ENCODE peak calls at places on chromosomes 5 and 9, in four cellular contexts. One of them, this sample, is unnamed.

GRCh38 chr5:157387683-157388093 is 72.3 kb upstream of the NIPAL4 start:
- DNase-seq in HepG2: peak
- DNase-seq in K562: no peak
- DNase-seq in H1: no peak
- DNase-seq in this sample: peak

GRCh38 chr5:59793000-59793399 is 100.5 kb downstream of the PDE4D start:
- DNase-seq in HepG2: peak
- DNase-seq in K562: no peak
- DNase-seq in H1: no peak
- DNase-seq in this sample: no peak

GRCh38 chr5:62477801-62478200 is 65.2 kb downstream of the IPO11 start:
- DNase-seq in HepG2: no peak
- DNase-seq in K562: no peak
- DNase-seq in H1: no peak
- DNase-seq in this sample: no peak

GRCh38 chr5:3377831-3378230 is 217.8 kb upstream of the IRX1 start:
- DNase-seq in HepG2: no peak
- DNase-seq in K562: no peak
- DNase-seq in H1: no peak
- DNase-seq in this sample: no peak

GRCh38 chr5:36908544-36909260 is 32.1 kb downstream of the NIPBL start:
- DNase-seq in HepG2: no peak
- DNase-seq in K562: no peak
- DNase-seq in H1: no peak
- DNase-seq in this sample: no peak

GRCh38 chr9:14888857-14889256 is 21.4 kb downstream of the FREM1 start:
- DNase-seq in HepG2: no peak
- DNase-seq in K562: no peak
- DNase-seq in H1: no peak
- DNase-seq in this sample: no peak

GRCh38 chr5:1184481-1184880 is 16.9 kb upstream of the SLC6A19 start:
- DNase-seq in HepG2: no peak
- DNase-seq in K562: no peak
- DNase-seq in H1: no peak
- DNase-seq in this sample: no peak

GRCh38 chr5:171783051-171783450 is 2.6 kb upstream of the SMIM23 start:
- DNase-seq in HepG2: no peak
- DNase-seq in K562: no peak
- DNase-seq in H1: no peak
- DNase-seq in this sample: no peak

GRCh38 chr5:133990396-133990795 is 14.4 kb downstream of the VDAC1 start:
- DNase-seq in HepG2: no peak
- DNase-seq in K562: no peak
- DNase-seq in H1: no peak
- DNase-seq in this sample: no peak

GRCh38 chr5:142657446-142657845 is 28.4 kb downstream of the FGF1 start:
- DNase-seq in HepG2: no peak
- DNase-seq in K562: no peak
- DNase-seq in H1: no peak
- DNase-seq in this sample: no peak

DNA sequence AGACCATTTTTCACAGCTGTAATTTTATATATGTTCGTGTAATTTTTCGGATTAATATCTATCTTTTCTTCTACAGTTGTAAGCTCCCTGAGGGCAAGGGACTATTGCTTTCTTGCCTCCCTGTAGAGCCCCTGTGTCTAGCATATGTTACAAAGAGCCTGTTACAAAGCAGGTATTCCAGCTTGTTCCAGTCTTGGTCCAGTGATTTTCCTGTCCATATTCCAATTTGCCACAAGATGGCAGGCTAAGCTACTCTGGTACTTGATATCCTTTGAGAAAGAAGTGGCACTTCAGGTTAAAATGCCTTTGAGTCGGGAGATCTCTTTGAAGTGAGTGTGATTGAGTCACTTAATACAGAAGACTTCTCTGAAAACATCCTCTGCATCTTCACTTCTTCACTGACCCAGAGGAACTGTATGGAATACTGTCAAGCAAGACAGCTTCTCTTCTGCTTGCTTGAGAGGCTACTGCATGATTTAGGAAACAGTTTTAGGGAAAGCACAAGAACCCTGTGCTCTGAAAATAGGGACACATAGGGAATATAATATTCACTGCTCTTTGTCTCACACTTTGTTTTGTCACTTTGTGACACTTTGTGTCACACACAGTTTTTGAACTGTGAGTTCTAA is 24.5 kb downstream of the CAVIN4 start:
- DNase-seq in HepG2: peak
- DNase-seq in K562: peak
- DNase-seq in H1: no peak
- DNase-seq in this sample: peak
- TF ChIP-seq YY1 in HepG2: no peak
- TF ChIP-seq YY1 in K562: no peak
- TF ChIP-seq YY1 in H1: no peak
- TF ChIP-seq YY1 in this sample: no peak

GRCh38 chr9:38136386-38136785 is 67.4 kb upstream of the SHB start:
- DNase-seq in HepG2: no peak
- DNase-seq in K562: no peak
- DNase-seq in H1: no peak
- DNase-seq in this sample: no peak
- TF ChIP-seq FOSL1 in HepG2: no peak
- TF ChIP-seq FOSL1 in K562: no peak
- TF ChIP-seq FOSL1 in H1: no peak
- TF ChIP-seq FOSL1 in this sample: no peak

GRCh38 chr5:88826959-88827585 is 55.9 kb downstream of the MEF2C start:
- DNase-seq in HepG2: no peak
- DNase-seq in K562: peak
- DNase-seq in H1: no peak
- DNase-seq in this sample: peak
- TF ChIP-seq SRF in HepG2: no peak
- TF ChIP-seq SRF in K562: no peak
- TF ChIP-seq SRF in H1: no peak
- TF ChIP-seq SRF in this sample: no peak

GRCh38 chr5:32712463-32713395 is 1.6 kb downstream of the NPR3 start:
- DNase-seq in HepG2: no peak
- DNase-seq in K562: no peak
- DNase-seq in H1: no peak
- DNase-seq in this sample: no peak

GRCh38 chr5:32713396-32714381 is 2.6 kb downstream of the NPR3 start:
- DNase-seq in HepG2: no peak
- DNase-seq in K562: no peak
- DNase-seq in H1: no peak
- DNase-seq in this sample: no peak

GRCh38 chr5:32710859-32711692 is at the start of gene NPR3:
- DNase-seq in HepG2: no peak
- DNase-seq in K562: no peak
- DNase-seq in H1: no peak
- DNase-seq in this sample: no peak

GRCh38 chr5:32710335-32710858 is 724 bp upstream of the NPR3 start:
- DNase-seq in HepG2: no peak
- DNase-seq in K562: no peak
- DNase-seq in H1: no peak
- DNase-seq in this sample: no peak

DNA sequence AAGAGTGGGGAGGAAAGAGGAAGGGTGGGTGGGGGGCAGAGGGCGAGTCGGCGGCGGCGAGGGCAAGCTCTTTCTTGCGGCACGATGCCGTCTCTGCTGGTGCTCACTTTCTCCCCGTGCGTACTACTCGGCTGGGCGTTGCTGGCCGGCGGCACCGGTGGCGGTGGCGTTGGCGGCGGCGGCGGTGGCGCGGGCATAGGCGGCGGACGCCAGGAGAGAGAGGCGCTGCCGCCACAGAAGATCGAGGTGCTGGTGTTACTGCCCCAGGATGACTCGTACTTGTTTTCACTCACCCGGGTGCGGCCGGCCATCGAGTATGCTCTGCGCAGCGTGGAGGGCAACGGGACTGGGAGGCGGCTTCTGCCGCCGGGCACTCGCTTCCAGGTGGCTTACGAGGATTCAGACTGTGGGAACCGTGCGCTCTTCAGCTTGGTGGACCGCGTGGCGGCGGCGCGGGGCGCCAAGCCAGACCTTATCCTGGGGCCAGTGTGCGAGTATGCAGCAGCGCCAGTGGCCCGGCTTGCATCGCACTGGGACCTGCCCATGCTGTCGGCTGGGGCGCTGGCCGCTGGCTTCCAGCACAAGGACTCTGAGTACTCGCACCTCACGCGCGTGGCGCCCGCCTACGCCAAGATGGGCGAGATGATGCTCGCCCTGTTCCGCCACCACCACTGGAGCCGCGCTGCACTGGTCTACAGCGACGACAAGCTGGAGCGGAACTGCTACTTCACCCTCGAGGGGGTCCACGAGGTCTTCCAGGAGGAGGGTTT is 757 bp downstream of the NPR3 start:
- DNase-seq in HepG2: no peak
- DNase-seq in K562: no peak
- DNase-seq in H1: no peak
- DNase-seq in this sample: no peak
- TF ChIP-seq YY1 in HepG2: no peak
- TF ChIP-seq YY1 in K562: no peak
- TF ChIP-seq YY1 in H1: no peak
- TF ChIP-seq YY1 in this sample: no peak

GRCh38 chr9:32854271-32854670 is 70.9 kb downstream of the TMEM215 start:
- DNase-seq in HepG2: no peak
- DNase-seq in K562: no peak
- DNase-seq in H1: no peak
- DNase-seq in this sample: no peak
- TF ChIP-seq FOSL1 in HepG2: no peak
- TF ChIP-seq FOSL1 in K562: no peak
- TF ChIP-seq FOSL1 in H1: no peak
- TF ChIP-seq FOSL1 in this sample: no peak

DNA sequence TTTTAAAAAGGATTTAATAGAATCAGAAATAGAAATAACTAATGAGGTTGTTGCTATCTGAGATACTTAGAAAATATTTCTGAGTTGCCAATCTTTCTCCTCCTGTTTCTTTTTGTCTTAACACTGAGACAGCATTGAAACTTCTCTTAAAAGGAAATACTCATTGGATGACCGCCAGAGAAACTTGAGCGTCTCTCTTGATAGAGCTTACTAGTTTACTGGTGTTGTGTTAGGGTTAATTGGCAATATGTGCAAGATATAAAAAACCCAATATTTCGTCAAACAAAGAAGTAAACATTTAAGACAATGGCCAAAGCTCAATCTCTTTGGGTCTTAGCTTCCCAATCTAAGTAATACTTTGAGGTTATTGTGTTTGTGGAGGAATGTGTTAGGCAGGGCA is 176.4 kb upstream of the CHD1 start:
- DNase-seq in HepG2: no peak
- DNase-seq in K562: no peak
- DNase-seq in H1: no peak
- DNase-seq in this sample: no peak
- TF ChIP-seq SRF in HepG2: no peak
- TF ChIP-seq SRF in K562: no peak
- TF ChIP-seq SRF in H1: no peak
- TF ChIP-seq SRF in this sample: no peak

GRCh38 chr9:77708416-77708815 is 60.3 kb upstream of the GNA14 start:
- DNase-seq in HepG2: no peak
- DNase-seq in K562: no peak
- DNase-seq in H1: no peak
- DNase-seq in this sample: no peak
- TF ChIP-seq YY1 in HepG2: no peak
- TF ChIP-seq YY1 in K562: no peak
- TF ChIP-seq YY1 in H1: no peak
- TF ChIP-seq YY1 in this sample: no peak

DNA sequence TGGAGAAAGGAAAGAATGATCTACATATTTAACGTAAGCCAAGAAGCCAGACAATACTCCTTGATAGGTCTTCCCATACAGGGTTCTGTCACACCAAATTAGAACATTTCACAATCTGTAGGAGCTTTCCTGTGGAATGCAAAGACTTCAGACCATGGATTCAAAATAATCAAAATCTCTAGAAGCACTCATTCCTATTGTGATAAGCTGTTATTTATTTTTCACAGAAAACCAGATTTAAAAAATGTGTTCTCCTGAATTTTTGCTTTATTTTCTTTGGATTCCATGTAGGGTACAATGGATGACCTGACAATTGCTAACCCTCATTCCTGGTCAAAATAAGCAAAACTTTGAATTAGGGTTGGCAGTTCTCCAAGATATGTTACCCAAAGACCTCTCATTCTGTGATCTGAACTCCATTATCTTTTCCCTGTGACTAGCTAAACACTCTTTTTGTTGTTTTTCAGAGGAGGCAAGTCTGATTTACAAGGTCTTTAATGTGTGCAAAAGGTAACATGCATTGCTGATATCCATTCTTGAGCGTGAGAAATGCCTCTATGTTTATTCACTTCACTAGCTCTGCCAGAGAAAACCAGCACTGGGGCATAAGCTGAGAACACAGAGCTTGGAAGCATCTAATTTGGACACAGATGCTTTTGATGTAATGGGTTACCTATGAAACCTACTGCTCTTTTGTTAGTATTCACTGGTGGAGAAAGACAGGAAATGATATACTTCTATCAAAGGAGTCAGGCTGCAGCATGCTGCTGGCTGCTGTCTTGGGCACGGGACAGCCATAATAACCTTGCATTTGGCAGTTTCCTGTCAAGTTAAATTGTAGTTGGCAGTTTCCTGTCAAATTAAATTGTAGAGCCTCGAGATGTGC is 31.4 kb downstream of the ACTBL2 start:
- DNase-seq in HepG2: no peak
- DNase-seq in K562: no peak
- DNase-seq in H1: no peak
- DNase-seq in this sample: no peak
- TF ChIP-seq FOSL1 in HepG2: no peak
- TF ChIP-seq FOSL1 in K562: no peak
- TF ChIP-seq FOSL1 in H1: no peak
- TF ChIP-seq FOSL1 in this sample: no peak

GRCh38 chr5:152406082-152406481 is 1.0 kb upstream of the NMUR2 start:
- DNase-seq in HepG2: no peak
- DNase-seq in K562: no peak
- DNase-seq in H1: no peak
- DNase-seq in this sample: no peak

GRCh38 chr5:152405145-152405544 is at the start of gene NMUR2:
- DNase-seq in HepG2: no peak
- DNase-seq in K562: no peak
- DNase-seq in H1: peak
- DNase-seq in this sample: no peak

GRCh38 chr5:152403058-152403457 is 2.0 kb downstream of the NMUR2 start:
- DNase-seq in HepG2: no peak
- DNase-seq in K562: no peak
- DNase-seq in H1: no peak
- DNase-seq in this sample: no peak

DNA sequence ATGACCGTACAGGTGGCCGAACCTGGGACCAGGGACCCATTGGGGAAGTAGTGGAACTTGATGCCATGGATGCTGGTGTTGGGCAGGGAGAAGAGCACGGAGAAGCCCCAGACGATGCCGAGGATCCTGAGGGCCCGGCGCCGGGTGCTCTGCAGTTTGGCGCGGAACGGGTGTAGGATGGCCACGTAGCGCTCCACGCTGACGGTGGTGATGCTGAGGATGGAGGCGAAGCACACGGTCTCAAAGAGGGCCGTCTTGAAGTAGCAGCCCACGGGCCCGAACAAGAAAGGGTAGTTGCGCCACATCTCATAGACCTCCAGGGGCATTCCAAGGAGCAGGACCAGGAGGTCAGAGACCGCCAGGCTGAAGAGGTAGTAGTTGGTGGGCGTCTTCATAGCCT is 585 bp downstream of the NMUR2 start:
- DNase-seq in HepG2: no peak
- DNase-seq in K562: no peak
- DNase-seq in H1: no peak
- DNase-seq in this sample: no peak
- TF ChIP-seq SRF in HepG2: no peak
- TF ChIP-seq SRF in K562: no peak
- TF ChIP-seq SRF in H1: no peak
- TF ChIP-seq SRF in this sample: no peak